ENCODE peak calls at places on chromosomes 1 and 21, in six cellular contexts. C is osteocyte, T is left lung, X is fibroblast of the aortic adventitia, B is sigmoid colon, O is nephron progenitor cell. W is an unnamed sample.

GRCh38 chr21:37684577-37684976 is 231.7 kb downstream of the KCNJ6 start:
- DNase-seq in B (no peak), C (no peak), T (no peak), O (no peak), X (no peak), W (no peak)

GRCh38 chr21:42684109-42684916 is 30.9 kb downstream of the PDE9A start:
- DNase-seq in B (peak), C (no peak), T (no peak), X (no peak), O (no peak), W (no peak)

GRCh38 chr1:241998412-241998921 is 431 bp downstream of the MAP1LC3C start:
- DNase-seq in C (peak), X (peak), B (peak), O (peak), T (peak), W (peak)

GRCh38 chr1:67468066-67468718 is 38.0 kb upstream of the SERBP1 start:
- DNase-seq in B (no peak), T (no peak), C (no peak), X (no peak), O (no peak), W (no peak)

GRCh38 chr1:219555802-219556201 is 57.1 kb downstream of the ZC3H11B start:
- DNase-seq in T (no peak), X (peak), C (no peak), B (no peak), O (no peak), W (no peak)

GRCh38 chr1:12123172-12123571 is 43.6 kb upstream of the TNFRSF1B start:
- DNase-seq in X (no peak), O (no peak), C (no peak), B (no peak), T (no peak), W (no peak)

GRCh38 chr1:200180821-200181220 is 153.3 kb downstream of the NR5A2 start:
- DNase-seq in C (no peak), X (peak), T (no peak), B (no peak), O (no peak), W (no peak)

GRCh38 chr1:16028237-16029002 is 6.6 kb downstream of the CLCNKA start:
- DNase-seq in X (no peak), T (no peak), B (no peak), C (no peak), O (no peak), W (no peak)

GRCh38 chr1:176745945-176746344 is 283.0 kb downstream of the PAPPA2 start:
- DNase-seq in T (no peak), B (no peak), X (peak), C (no peak), O (no peak), W (no peak)

GRCh38 chr1:9371391-9371935 is 78.8 kb downstream of the SPSB1 start:
- DNase-seq in O (peak), B (peak), C (peak), T (peak), X (peak), W (no peak)

GRCh38 chr1:24961961-24962861 is 32.1 kb upstream of the RUNX3 start:
- DNase-seq in O (peak), X (no peak), T (no peak), C (no peak), B (no peak), W (no peak)

GRCh38 chr1:68917456-68917855 is 420.6 kb upstream of the DEPDC1 start:
- DNase-seq in T (no peak), X (peak), B (no peak), C (no peak), O (no peak), W (no peak)

GRCh38 chr1:30600706-30601105 is 122.7 kb downstream of the MATN1 start:
- DNase-seq in B (no peak), C (peak), X (no peak), T (no peak), O (no peak), W (no peak)

GRCh38 chr21:45192332-45192731 is 95.4 kb downstream of the POFUT2 start:
- DNase-seq in X (no peak), O (no peak), C (no peak), T (no peak), B (no peak), W (no peak)

GRCh38 chr1:110205156-110205555 is 5.0 kb upstream of the KCNC4 start:
- DNase-seq in B (no peak), T (no peak), X (no peak), O (no peak), C (no peak), W (no peak)

GRCh38 chr1:228149341-228150020 is at the start of gene GJC2:
- DNase-seq in X (peak), C (no peak), T (peak), B (peak), O (peak), W (peak)

GRCh38 chr1:157004771-157005170 is 40.8 kb downstream of the ARHGEF11 start:
- DNase-seq in B (no peak), X (peak), C (no peak), T (no peak), O (no peak), W (no peak)

GRCh38 chr1:183444243-183444642 is 26.1 kb upstream of the NMNAT2 start:
- DNase-seq in O (no peak), C (no peak), X (peak), T (no peak), B (no peak), W (no peak)

GRCh38 chr1:32241011-32241763 is 5.8 kb upstream of the FAM167B start:
- DNase-seq in B (peak), X (peak), O (peak), C (peak), T (peak), W (peak)

GRCh38 chr1:25688390-25689119 is 72.0 kb downstream of the MAN1C1 start:
- DNase-seq in X (peak), T (no peak), B (no peak), C (no peak), O (no peak), W (no peak)

GRCh38 chr1:222384536-222384935 is 163.4 kb downstream of the HHIPL2 start:
- DNase-seq in B (no peak), T (no peak), O (no peak), X (no peak), C (no peak), W (no peak)

GRCh38 chr1:190708418-190709057 is 230.9 kb upstream of the BRINP3 start:
- DNase-seq in X (no peak), B (no peak), O (no peak), T (no peak), C (no peak), W (no peak)

GRCh38 chr1:23875382-23875781 is 7.3 kb upstream of the FUCA1 start:
- DNase-seq in T (no peak), O (no peak), C (no peak), B (no peak), X (no peak), W (no peak)

GRCh38 chr1:223708001-223708359 is 4.4 kb upstream of the CAPN2 start:
- DNase-seq in X (no peak), B (no peak), C (no peak), O (no peak), T (no peak), W (no peak)

GRCh38 chr1:54857066-54857660 is 29.8 kb downstream of the DHCR24 start:
- DNase-seq in X (peak), T (no peak), C (no peak), O (no peak), B (no peak), W (no peak)

GRCh38 chr1:19877351-19877750 is 4.8 kb upstream of the OTUD3 start:
- DNase-seq in B (no peak), X (no peak), C (no peak), O (no peak), T (no peak), W (no peak)

GRCh38 chr1:19866758-19867157 is 15.4 kb upstream of the OTUD3 start:
- DNase-seq in T (no peak), C (no peak), O (no peak), X (peak), B (no peak), W (no peak)

GRCh38 chr1:19877821-19878636 is 4.2 kb upstream of the OTUD3 start:
- DNase-seq in C (no peak), T (no peak), X (no peak), B (no peak), O (no peak), W (no peak)

GRCh38 chr1:19869929-19870328 is 12.3 kb upstream of the OTUD3 start:
- DNase-seq in B (no peak), X (peak), T (no peak), C (no peak), O (no peak), W (no peak)

GRCh38 chr1:19872190-19872589 is 10.0 kb upstream of the OTUD3 start:
- DNase-seq in B (no peak), T (no peak), O (no peak), X (no peak), C (no peak), W (peak)
- TF ChIP-seq CTCF in B (no peak), T (no peak), O (no peak), X (no peak), C (no peak), W (no peak)

GRCh38 chr1:19178734-19179398 is 31.2 kb downstream of the UBR4 start:
- DNase-seq in C (no peak), O (no peak), T (no peak), X (no peak), B (no peak), W (no peak)

GRCh38 chr1:19182223-19182622 is 27.8 kb downstream of the UBR4 start:
- DNase-seq in C (no peak), B (no peak), T (no peak), X (no peak), O (no peak), W (no peak)

GRCh38 chr1:19177811-19178210 is 32.3 kb downstream of the UBR4 start:
- DNase-seq in O (no peak), X (no peak), T (no peak), C (no peak), B (no peak), W (no peak)

GRCh38 chr1:19179597-19180271 is 30.3 kb downstream of the UBR4 start:
- DNase-seq in T (no peak), X (peak), C (no peak), O (no peak), B (no peak), W (no peak)
- TF ChIP-seq CTCF in T (no peak), X (peak), C (peak), O (no peak), B (peak), W (no peak)

DNA sequence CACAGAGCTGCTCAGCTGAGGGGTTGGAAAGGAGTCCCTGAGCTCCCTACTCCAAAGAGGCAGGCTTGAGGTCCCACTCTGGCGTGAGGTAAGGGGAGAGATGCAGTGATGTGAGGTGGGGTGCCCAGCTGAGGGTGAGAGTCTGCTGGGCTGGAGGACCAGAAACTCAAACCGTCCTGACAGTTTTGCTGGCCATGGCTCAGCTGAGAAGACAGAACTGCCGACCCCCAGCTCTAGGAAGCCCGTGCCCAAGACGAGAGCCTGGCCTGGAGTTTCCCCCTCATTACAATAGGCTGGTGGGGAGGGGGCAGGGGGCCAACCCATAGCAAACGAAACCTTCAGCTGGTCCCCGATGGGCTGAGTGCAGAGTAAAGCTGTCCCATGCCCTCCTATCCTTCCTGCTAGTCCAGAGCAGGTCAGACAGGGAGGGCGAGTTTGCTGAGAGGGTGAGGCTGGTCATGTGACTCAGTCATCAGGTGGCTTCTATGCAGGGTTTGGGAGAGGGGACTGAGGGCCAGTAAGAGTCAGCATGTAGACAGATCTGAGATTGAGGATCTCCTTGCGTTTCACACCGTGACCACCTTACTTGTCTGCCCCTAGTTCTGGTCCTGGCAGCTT is 129.3 kb downstream of the PRDM2 start:
- DNase-seq in B (no peak), X (no peak), T (no peak), C (peak), O (no peak), W (no peak)
- TF ChIP-seq CTCF in B (no peak), X (no peak), T (no peak), C (no peak), O (no peak), W (peak)

GRCh38 chr21:39673736-39674135 is 61.0 kb downstream of the B3GALT5 start:
- DNase-seq in O (no peak), C (peak), T (no peak), B (no peak), X (no peak), W (peak)
- TF ChIP-seq CTCF in O (no peak), C (no peak), T (no peak), B (no peak), X (no peak), W (no peak)

DNA sequence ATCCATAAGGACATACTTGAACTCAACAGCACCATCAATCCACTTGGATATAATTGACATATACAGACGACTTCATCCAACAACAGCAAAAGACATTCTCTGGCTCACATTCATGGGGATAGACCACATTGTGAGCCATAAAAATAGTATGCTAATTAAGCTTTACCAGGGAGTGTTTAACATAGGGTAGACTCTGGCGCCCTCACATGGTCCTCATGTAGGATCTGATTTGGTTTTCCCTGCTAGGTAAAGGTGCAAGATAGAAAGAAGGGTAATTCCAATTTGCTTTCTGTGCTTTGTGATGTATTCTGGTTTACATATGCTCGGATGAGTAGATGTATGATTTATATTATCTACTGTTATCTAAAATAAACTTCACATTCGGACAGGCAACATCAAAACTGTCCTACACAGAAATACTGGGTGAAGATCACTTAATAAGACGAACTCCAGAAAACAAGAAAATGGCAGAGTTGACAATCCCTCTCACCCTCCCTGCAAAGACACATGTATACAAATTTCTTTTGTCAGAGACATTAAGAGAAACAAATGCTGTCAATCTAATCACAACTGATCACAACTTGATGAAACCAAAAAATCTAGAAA is 27.7 kb downstream of the CR1L start:
- DNase-seq in O (no peak), B (no peak), T (no peak), X (peak), C (no peak), W (no peak)
- TF ChIP-seq CTCF in O (peak), B (no peak), T (no peak), X (peak), C (peak), W (no peak)

DNA sequence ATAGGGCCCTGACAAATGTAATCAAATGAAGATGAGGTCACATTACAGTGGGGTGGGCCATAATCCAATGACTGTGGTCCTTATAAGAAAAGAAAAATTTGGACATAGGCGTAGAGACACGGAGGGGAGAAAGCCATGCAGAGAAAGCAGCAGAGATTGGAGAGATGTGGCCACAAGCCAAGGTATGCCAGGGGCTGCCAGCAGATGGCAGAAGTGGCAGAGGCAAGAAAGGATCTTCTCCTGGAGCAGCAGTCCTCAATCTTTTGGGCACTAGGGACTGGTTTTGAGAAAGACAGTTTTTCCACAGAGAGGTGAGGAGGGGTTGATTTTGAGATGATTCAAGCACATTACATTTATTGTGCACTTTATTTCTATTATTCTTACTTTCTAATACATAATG is 355.1 kb downstream of the NPHP4 start:
- DNase-seq in B (no peak), X (no peak), T (no peak), O (no peak), C (no peak), W (peak)
- TF ChIP-seq CTCF in B (no peak), X (peak), T (no peak), O (no peak), C (no peak), W (no peak)

GRCh38 chr1:27372808-27373690 is 1.6 kb downstream of the FCN3 start:
- DNase-seq in O (no peak), T (no peak), B (no peak), C (no peak), X (no peak), W (no peak)
- TF ChIP-seq CTCF in O (peak), T (peak), B (no peak), C (peak), X (peak), W (no peak)

DNA sequence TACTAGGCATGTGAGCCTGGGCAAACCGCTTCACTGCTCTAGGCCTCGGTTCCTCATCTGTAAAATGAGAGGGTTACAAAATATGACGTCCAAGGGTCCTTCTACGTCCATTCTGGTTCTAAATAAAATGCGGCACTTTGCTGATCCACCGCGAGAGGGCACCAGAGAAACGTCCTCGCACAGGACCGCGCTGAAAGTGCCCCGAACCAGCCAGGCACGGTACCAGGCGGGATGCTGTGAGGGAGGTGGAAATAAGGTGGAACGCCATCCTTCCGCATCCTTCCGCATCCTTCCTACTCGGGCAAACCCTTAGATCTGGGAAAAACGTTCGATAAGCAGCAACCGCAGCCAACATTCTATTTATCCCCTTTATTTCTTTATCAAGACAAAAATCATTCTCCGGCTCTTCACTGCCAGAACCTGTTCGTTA is 60.3 kb upstream of the KRTAP19-8 start:
- DNase-seq in C (peak), T (peak), O (peak), B (peak), X (peak), W (peak)
- TF ChIP-seq CTCF in C (peak), T (peak), O (peak), B (peak), X (peak), W (peak)

DNA sequence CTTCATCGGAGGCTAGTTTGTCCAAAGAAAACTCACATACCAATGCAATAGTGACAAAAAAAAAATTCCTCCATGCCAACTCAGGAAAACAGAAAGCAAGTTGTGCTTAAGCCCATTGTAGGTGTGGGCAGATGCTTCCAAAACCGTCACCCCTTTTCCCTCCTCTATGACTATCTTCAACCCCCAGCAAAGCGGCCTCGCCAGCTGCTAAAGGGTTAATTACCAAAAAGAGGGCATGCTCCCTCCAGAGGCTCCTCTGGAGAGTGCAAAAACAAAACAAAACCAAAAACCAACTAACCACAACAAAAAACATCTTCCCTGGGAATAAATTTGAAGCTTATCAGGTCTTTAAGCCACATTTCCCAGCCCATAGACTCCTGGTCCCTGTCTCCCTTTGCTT is 1.2 kb downstream of the LMOD1 start:
- DNase-seq in C (no peak), T (no peak), B (no peak), X (no peak), O (no peak), W (no peak)
- TF ChIP-seq CTCF in C (peak), T (no peak), B (peak), X (peak), O (peak), W (no peak)

DNA sequence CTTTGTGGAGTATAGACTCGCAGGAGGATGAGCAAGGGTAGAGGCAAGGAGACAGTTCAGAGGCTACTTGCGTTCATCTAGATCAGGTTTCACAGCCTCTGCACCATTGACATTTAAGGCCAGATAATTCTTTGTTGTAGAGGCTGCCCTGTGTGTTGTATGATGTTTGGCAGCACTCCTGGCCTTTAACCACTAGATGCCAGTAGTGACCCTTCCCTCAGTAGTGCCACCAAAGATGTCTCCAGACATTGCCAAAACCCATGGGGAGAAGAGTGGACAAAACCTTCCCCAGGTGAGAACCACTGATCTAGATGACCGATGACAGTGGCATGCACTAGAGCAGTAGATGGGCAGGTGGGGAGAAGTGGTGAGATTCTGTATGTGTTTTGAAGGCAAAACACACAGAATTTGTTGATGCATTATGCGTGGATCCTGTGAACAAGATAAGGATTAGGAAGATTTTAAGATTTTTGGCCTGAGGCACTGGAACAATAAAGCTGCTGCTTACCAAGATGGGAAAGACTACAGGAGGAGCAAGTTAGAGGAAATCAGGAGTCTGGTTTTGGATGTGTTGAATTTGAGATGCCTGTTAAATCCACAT is 9.9 kb upstream of the COG2 start:
- DNase-seq in T (no peak), B (no peak), C (no peak), X (peak), O (peak), W (no peak)
- TF ChIP-seq CTCF in T (no peak), B (no peak), C (peak), X (peak), O (peak), W (no peak)